ENCODE peak calls at places on chromosomes 3 and 15, in five cellular contexts. Y is HCT116, D is IMR-90, K is mesendoderm, V is GM23248. Q is an unnamed sample.
A peak's percentile ranks its signal among the peaks of the same experiment; 100 is the strongest.

GRCh38 chr3:110413291-110413690 is 658.3 kb upstream of the NECTIN3 start:
- DNase-seq in V (no peak), D (no peak), Y (no peak), K (no peak), Q (peak; percentile 40)

GRCh38 chr3:56547486-56547885 is 9.5 kb upstream of the CCDC66 start:
- DNase-seq in D (no peak), K (no peak), V (peak; percentile 28), Y (peak; percentile 8), Q (no peak)

GRCh38 chr3:178140491-178140890 is 395.7 kb upstream of the KCNMB2 start:
- DNase-seq in D (peak; percentile 57), K (no peak), Y (no peak), V (peak; percentile 6), Q (no peak)

GRCh38 chr3:81005992-81006391 is 755.5 kb downstream of the GBE1 start:
- DNase-seq in D (no peak), V (no peak), K (peak; percentile 24), Y (no peak), Q (peak; percentile 61)

GRCh38 chr3:51706021-51706485 is 815 bp upstream of the GRM2 start:
- DNase-seq in D (no peak), V (no peak), K (no peak), Y (no peak), Q (peak; percentile 38)

GRCh38 chr3:47000198-47000815 is 20.8 kb downstream of the NBEAL2 start:
- DNase-seq in K (no peak), D (peak; percentile 46), V (peak; percentile 63), Y (no peak), Q (no peak)

GRCh38 chr15:99424978-99425665 is 140.7 kb upstream of the MEF2A start:
- DNase-seq in V (peak; percentile 82), K (peak; percentile 53), Y (no peak), D (peak; percentile 90), Q (no peak)

GRCh38 chr3:184759666-184760200 is 47.9 kb upstream of the MAGEF1 start:
- DNase-seq in V (no peak), D (no peak), Y (no peak), K (no peak), Q (no peak)

GRCh38 chr3:109152326-109152725 is 15.8 kb downstream of the C3orf85 start:
- DNase-seq in V (no peak), Y (no peak), K (no peak), D (no peak), Q (no peak)

GRCh38 chr15:101445562-101446526 is 43.7 kb downstream of the PCSK6 start:
- DNase-seq in D (peak; percentile 21), V (peak; percentile 86), K (no peak), Y (no peak), Q (peak; percentile 17)

GRCh38 chr15:81292516-81293001 is 31.4 kb downstream of the STARD5 start:
- DNase-seq in V (no peak), Y (no peak), D (no peak), K (no peak), Q (no peak)

GRCh38 chr3:173920386-173920785 is 522.8 kb downstream of the NLGN1 start:
- DNase-seq in K (peak; percentile 62), D (peak; percentile 11), Y (no peak), V (peak; percentile 30), Q (no peak)

GRCh38 chr15:32029862-32030781 is at the start of gene CHRNA7:
- DNase-seq in D (peak; percentile 3), Y (peak; percentile 33), K (peak; percentile 84), V (peak; percentile 51), Q (peak; percentile 94)

GRCh38 chr15:63938486-63939061 is 104.8 kb upstream of the HERC1 start:
- DNase-seq in V (peak; percentile 59), Y (no peak), D (peak; percentile 33), K (no peak), Q (no peak)

GRCh38 chr3:52794612-52795099 is at the start of gene ITIH3:
- DNase-seq in V (no peak), D (no peak), K (no peak), Y (no peak), Q (no peak)

GRCh38 chr15:26051771-26052685 is 188.9 kb upstream of the ATP10A start:
- DNase-seq in D (no peak), V (peak; percentile 72), K (no peak), Y (no peak), Q (no peak)

GRCh38 chr3:128621931-128622330 is 28.7 kb downstream of the RPN1 start:
- DNase-seq in V (no peak), Y (no peak), K (no peak), D (no peak), Q (no peak)

GRCh38 chr15:64845183-64845611 is 3.5 kb downstream of the PLEKHO2 start:
- DNase-seq in Y (no peak), V (peak; percentile 38), K (no peak), D (no peak), Q (no peak)

GRCh38 chr3:180311242-180311641 is 274.5 kb upstream of the PEX5L start:
- DNase-seq in K (peak; percentile 8), D (no peak), Y (no peak), V (no peak), Q (no peak)

GRCh38 chr3:73107788-73108187 is 46.3 kb downstream of the EBLN2 start:
- DNase-seq in Y (no peak), D (no peak), V (no peak), K (no peak), Q (peak; percentile 32)

GRCh38 chr3:190048831-190049541 is 71.7 kb downstream of the P3H2 start:
- DNase-seq in K (no peak), V (peak; percentile 88), D (peak; percentile 83), Y (no peak), Q (no peak)

GRCh38 chr3:108554913-108555571 is 34.2 kb downstream of the CIP2A start:
- DNase-seq in K (no peak), Y (no peak), V (no peak), D (no peak), Q (no peak)

GRCh38 chr3:175956964-175957363 is 1097.8 kb downstream of the NAALADL2 start:
- DNase-seq in D (peak; percentile 10), K (peak; percentile 60), V (peak; percentile 43), Y (no peak), Q (no peak)

GRCh38 chr3:138438896-138439295 is 4.5 kb downstream of the ESYT3 start:
- DNase-seq in K (no peak), D (no peak), V (peak; percentile 76), Y (no peak), Q (peak; percentile 39)

GRCh38 chr3:100260081-100260684 is 609 bp upstream of the TBC1D23 start:
- DNase-seq in K (peak; percentile 63), Y (no peak), D (peak; percentile 51), V (peak; percentile 73), Q (peak; percentile 69)

GRCh38 chr3:38337703-38338102 is 8.9 kb upstream of the XYLB start:
- DNase-seq in Y (no peak), V (no peak), K (no peak), D (no peak), Q (no peak)

DNA sequence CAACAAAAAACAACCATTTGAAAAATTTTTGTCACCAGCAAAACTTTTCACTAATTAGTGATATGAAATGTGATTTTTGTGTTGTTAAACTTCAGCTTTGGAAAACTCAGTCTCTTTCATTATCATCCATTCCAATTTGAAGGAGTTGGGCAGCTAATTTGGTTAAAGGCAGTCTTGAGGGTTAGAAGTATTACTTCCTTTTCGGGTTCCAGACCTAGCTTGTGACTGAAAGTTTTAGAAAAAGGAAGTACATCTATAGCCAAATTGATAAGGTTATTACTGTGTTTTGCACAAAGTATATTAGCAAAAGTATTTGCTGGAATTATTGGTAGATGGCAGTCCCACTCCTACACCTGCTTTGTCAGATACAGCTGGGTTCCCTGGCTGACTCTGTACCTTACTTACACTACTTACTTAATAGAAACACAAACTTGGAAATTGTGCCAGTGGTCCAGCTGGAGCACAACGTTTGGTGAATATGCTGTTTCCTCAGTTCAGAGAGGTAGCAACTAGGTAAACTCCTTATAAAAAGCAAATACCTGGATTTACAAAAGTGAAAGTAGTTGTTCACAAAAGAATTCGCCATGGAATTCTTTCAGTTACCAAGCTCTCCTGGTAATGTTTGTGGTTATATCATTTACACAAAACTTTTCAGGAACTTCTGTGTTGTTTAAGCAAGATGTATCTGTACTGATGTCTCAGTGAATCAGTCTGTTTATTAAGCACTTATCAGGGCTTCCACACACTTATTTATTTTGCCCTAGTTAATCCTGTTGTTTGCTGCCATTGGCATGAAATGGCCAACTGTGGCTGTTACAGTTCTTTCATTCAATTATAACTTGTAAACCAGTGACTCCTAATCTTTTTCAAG is 31.6 kb downstream of the TIPARP start:
- DNase-seq in Y (no peak), K (no peak), V (no peak), D (peak; percentile 44), Q (no peak)
- H3K9ac ChIP-seq in Y (no peak overlapping the region), K (no peak overlapping the region), V (peak overlapping the region; percentile 6), D (no peak overlapping the region), Q (no peak overlapping the region)

GRCh38 chr3:23895181-23895580 is 21.6 kb downstream of the NKIRAS1 start:
- DNase-seq in Y (no peak), D (no peak), V (no peak), K (no peak), Q (no peak)
- H3K9ac ChIP-seq in Y (no peak overlapping the region), D (no peak overlapping the region), V (no peak overlapping the region), K (no peak overlapping the region), Q (no peak overlapping the region)

GRCh38 chr3:16262195-16262594 is 2.5 kb downstream of the DPH3 start:
- DNase-seq in Y (no peak), D (no peak), V (no peak), K (no peak), Q (no peak)
- H3K9ac ChIP-seq in Y (no peak overlapping the region), D (no peak overlapping the region), V (no peak overlapping the region), K (no peak overlapping the region), Q (no peak overlapping the region)

GRCh38 chr15:36832792-36833191 is 253.4 kb downstream of the CDIN1 start:
- DNase-seq in D (peak; percentile 27), Y (no peak), K (no peak), V (peak; percentile 59), Q (no peak)
- H3K9ac ChIP-seq in D (peak overlapping the region; percentile 42), Y (no peak overlapping the region), K (no peak overlapping the region), V (peak overlapping the region; percentile 53), Q (no peak overlapping the region)

GRCh38 chr3:78887029-78887428 is 880.8 kb downstream of the ROBO1 start:
- DNase-seq in V (peak; percentile 83), D (peak; percentile 74), K (peak; percentile 61), Y (no peak), Q (no peak)
- H3K9ac ChIP-seq in V (peak overlapping the region; percentile 6), D (no peak overlapping the region), K (no peak overlapping the region), Y (no peak overlapping the region), Q (no peak overlapping the region)

DNA sequence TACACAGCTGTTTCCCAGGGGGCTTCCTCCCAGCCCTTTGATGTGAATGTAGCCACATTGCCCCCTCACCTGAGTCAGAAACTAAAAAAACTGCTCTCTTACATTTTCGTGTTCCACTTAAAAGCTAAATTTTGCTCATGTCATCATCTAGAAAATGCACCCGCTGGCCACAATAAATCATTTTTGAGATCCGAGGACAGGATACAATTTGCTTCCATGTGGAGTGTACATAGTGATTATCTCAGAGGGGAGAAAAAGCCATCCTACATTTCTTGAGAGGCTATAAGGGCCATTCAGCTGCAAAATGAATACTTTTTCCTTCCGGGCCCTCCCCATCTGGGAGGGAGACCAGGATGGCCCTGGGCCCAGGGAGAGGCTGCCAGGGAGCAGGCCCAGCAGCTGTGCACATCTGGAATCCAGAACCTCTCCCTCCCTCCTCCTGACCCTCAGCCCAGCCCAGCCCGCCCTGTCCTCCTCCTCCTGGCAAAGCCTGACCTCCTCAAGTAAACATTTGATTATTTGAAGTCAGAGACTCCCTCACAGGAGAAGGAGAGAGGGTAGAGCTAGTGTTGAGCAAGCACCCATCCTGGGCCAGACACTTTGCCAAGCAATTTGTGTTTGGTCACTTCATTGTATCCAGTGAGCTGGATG is 59.1 kb downstream of the CORO2B start:
- DNase-seq in V (peak; percentile 55), K (no peak), D (peak; percentile 48), Y (no peak), Q (no peak)
- H3K9ac ChIP-seq in V (no peak overlapping the region), K (no peak overlapping the region), D (no peak overlapping the region), Y (no peak overlapping the region), Q (no peak overlapping the region)

GRCh38 chr3:11062704-11063103 is 70.2 kb downstream of the SLC6A1 start:
- DNase-seq in V (no peak), D (no peak), K (no peak), Y (no peak), Q (no peak)
- H3K9ac ChIP-seq in V (no peak overlapping the region), D (no peak overlapping the region), K (no peak overlapping the region), Y (no peak overlapping the region), Q (no peak overlapping the region)